ENCODE peak calls at places on chromosomes 16 and 17, in seven cellular contexts. B is kidney tubule cell; H is GM13977; Q is heart left ventricle; P is KBM-7; Y is Calu3; G is stimulated activated CD4-positive, alpha-beta T cell treated with anti-CD3 and anti-CD28 coated beads, Interleukin-15, amount 100 ng/mL, for 1 hour. A is an unnamed sample.

GRCh38 chr17:55435408-55435807 is 13.8 kb upstream of the MMD start:
- DNase-seq in B (no peak), H (no peak), Q (no peak), P (no peak), Y (no peak), G (no peak), A (no peak)

GRCh38 chr17:19440421-19440820 is 29.4 kb downstream of the RNF112 start:
- DNase-seq in B (no peak), H (no peak), Q (no peak), P (no peak), Y (no peak), G (no peak), A (no peak)

GRCh38 chr17:45131616-45132301 is 556 bp downstream of the PLCD3 start:
- DNase-seq in B (peak), H (peak), Q (peak), P (peak), Y (peak), G (peak), A (peak)

GRCh38 chr16:4298761-4299522 is 16.9 kb upstream of the GLIS2 start:
- DNase-seq in B (peak), H (no peak), Q (peak), P (no peak), Y (peak), G (no peak), A (peak)

GRCh38 chr17:21360048-21360447 is 16.1 kb upstream of the KCNJ12 start:
- DNase-seq in B (no peak), H (no peak), Q (peak), P (peak), Y (no peak), G (no peak), A (no peak)

GRCh38 chr17:30426292-30426691 is 47.6 kb downstream of the CPD start:
- DNase-seq in B (peak), H (no peak), Q (no peak), P (no peak), Y (no peak), G (no peak), A (no peak)

GRCh38 chr17:42677921-42678781 is 1.4 kb upstream of the PLEKHH3 start:
- DNase-seq in B (peak), H (peak), Q (peak), P (peak), Y (peak), G (peak), A (peak)

GRCh38 chr17:64572682-64573154 is 65.9 kb downstream of the CEP95 start:
- DNase-seq in B (peak), H (peak), Q (no peak), P (peak), Y (no peak), G (no peak), A (no peak)

A was measured in HT-29.